ENCODE peak calls at places on chromosomes 12 and 14, in six cellular contexts. One of them, this sample, is unnamed.
A peak's percentile ranks its signal among the peaks of the same experiment; 100 is the strongest.

GRCh38 chr12:94667031-94667540 is 16.7 kb upstream of the TMCC3 start:
- DNase-seq in germinal center: no peak
- DNase-seq in WERI-Rb-1: no peak
- DNase-seq in naive B cell: no peak
- DNase-seq in AG04449: no peak
- DNase-seq in A549: no peak
- DNase-seq in this sample: no peak

GRCh38 chr14:23076785-23077408 is 18.0 kb downstream of the ACIN1 start:
- DNase-seq in germinal center: no peak
- DNase-seq in WERI-Rb-1: no peak
- DNase-seq in naive B cell: no peak
- DNase-seq in AG04449: no peak
- DNase-seq in A549: peak; percentile 33
- DNase-seq in this sample: no peak

GRCh38 chr14:104680056-104680805 is 9.2 kb upstream of the INF2 start:
- DNase-seq in germinal center: no peak
- DNase-seq in WERI-Rb-1: no peak
- DNase-seq in naive B cell: no peak
- DNase-seq in AG04449: no peak
- DNase-seq in A549: peak; percentile 83
- DNase-seq in this sample: no peak

GRCh38 chr14:106378191-106378590 is 851.8 kb downstream of the TMEM121 start:
- DNase-seq in germinal center: peak; percentile 44
- DNase-seq in WERI-Rb-1: no peak
- DNase-seq in naive B cell: peak; percentile 43
- DNase-seq in AG04449: no peak
- DNase-seq in A549: no peak
- DNase-seq in this sample: peak; percentile 24

GRCh38 chr12:97168804-97169203 is 261.7 kb downstream of the NEDD1 start:
- DNase-seq in germinal center: no peak
- DNase-seq in WERI-Rb-1: no peak
- DNase-seq in naive B cell: no peak
- DNase-seq in AG04449: no peak
- DNase-seq in A549: no peak
- DNase-seq in this sample: no peak

GRCh38 chr14:99604766-99605298 is 825 bp upstream of the CCDC85C start:
- DNase-seq in germinal center: peak; percentile 48
- DNase-seq in WERI-Rb-1: peak; percentile 62
- DNase-seq in naive B cell: no peak
- DNase-seq in AG04449: no peak
- DNase-seq in A549: peak; percentile 48
- DNase-seq in this sample: no peak

GRCh38 chr14:62673014-62673727 is 372.1 kb downstream of the KCNH5 start:
- DNase-seq in germinal center: no peak
- DNase-seq in WERI-Rb-1: no peak
- DNase-seq in naive B cell: no peak
- DNase-seq in AG04449: no peak
- DNase-seq in A549: no peak
- DNase-seq in this sample: no peak

GRCh38 chr12:14239935-14240872 is 125.3 kb upstream of the ATF7IP start:
- DNase-seq in germinal center: peak; percentile 69
- DNase-seq in WERI-Rb-1: peak; percentile 83
- DNase-seq in naive B cell: peak; percentile 78
- DNase-seq in AG04449: no peak
- DNase-seq in A549: no peak
- DNase-seq in this sample: peak; percentile 50

GRCh38 chr12:54172102-54172630 is 16.6 kb downstream of the SMUG1 start:
- DNase-seq in germinal center: no peak
- DNase-seq in WERI-Rb-1: peak; percentile 76
- DNase-seq in naive B cell: no peak
- DNase-seq in AG04449: no peak
- DNase-seq in A549: no peak
- DNase-seq in this sample: no peak

GRCh38 chr12:88665051-88665450 is 84.8 kb upstream of the KITLG start:
- DNase-seq in germinal center: no peak
- DNase-seq in WERI-Rb-1: no peak
- DNase-seq in naive B cell: no peak
- DNase-seq in AG04449: no peak
- DNase-seq in A549: no peak
- DNase-seq in this sample: no peak

GRCh38 chr12:87870061-87870460 is 159.1 kb downstream of the C12orf50 start:
- DNase-seq in germinal center: no peak
- DNase-seq in WERI-Rb-1: no peak
- DNase-seq in naive B cell: no peak
- DNase-seq in AG04449: no peak
- DNase-seq in A549: no peak
- DNase-seq in this sample: no peak

GRCh38 chr14:51479584-51480305 is 172.0 kb upstream of the FRMD6 start:
- DNase-seq in germinal center: no peak
- DNase-seq in WERI-Rb-1: no peak
- DNase-seq in naive B cell: no peak
- DNase-seq in AG04449: no peak
- DNase-seq in A549: no peak
- DNase-seq in this sample: no peak